ENCODE peak calls at places on chromosome 12, in six cellular contexts. Q is stomach, I is body of pancreas, Y is K562, M is H54, J is NB4. L is an unnamed sample.

GRCh38 chr12:85835417-85835809 is 796 bp downstream of the RASSF9 start:
- DNase-seq in Q (no peak), I (no peak), Y (no peak), M (no peak), J (no peak), L (no peak)

GRCh38 chr12:49086116-49086515 is 8.5 kb downstream of the DHH start:
- DNase-seq in Q (no peak), I (no peak), Y (no peak), M (no peak), J (no peak), L (no peak)

GRCh38 chr12:30100736-30101135 is 317.0 kb upstream of the TMTC1 start:
- DNase-seq in Q (no peak), I (no peak), Y (no peak), M (no peak), J (no peak), L (no peak)

GRCh38 chr12:117151195-117152031 is 38.9 kb downstream of the FBXO21 start:
- DNase-seq in Q (peak), I (peak), Y (peak), M (no peak), J (peak), L (peak)

GRCh38 chr12:103529306-103529705 is 33.5 kb upstream of the C12orf42 start:
- DNase-seq in Q (no peak), I (no peak), Y (no peak), M (no peak), J (no peak), L (no peak)

GRCh38 chr12:8996682-8997405 is 7.5 kb downstream of the KLRG1 start:
- DNase-seq in Q (no peak), I (no peak), Y (peak), M (peak), J (peak), L (no peak)

GRCh38 chr12:113000433-113000832 is 22.1 kb downstream of the OAS2 start:
- DNase-seq in Q (no peak), I (no peak), Y (no peak), M (no peak), J (no peak), L (no peak)

GRCh38 chr12:4807813-4808212 is 87.6 kb downstream of the GALNT8 start:
- DNase-seq in Q (no peak), I (no peak), Y (no peak), M (no peak), J (no peak), L (no peak)

GRCh38 chr12:25438638-25439037 is 114.4 kb downstream of the LMNTD1 start:
- DNase-seq in Q (no peak), I (no peak), Y (no peak), M (no peak), J (no peak), L (no peak)

GRCh38 chr12:72574138-72574537 is 302.0 kb downstream of the TRHDE start:
- DNase-seq in Q (no peak), I (no peak), Y (no peak), M (no peak), J (no peak), L (no peak)

GRCh38 chr12:24062642-24063245 is 113.3 kb upstream of the SOX5 start:
- DNase-seq in Q (no peak), I (no peak), Y (no peak), M (no peak), J (no peak), L (no peak)

GRCh38 chr12:47458273-47458672 is 247.6 kb downstream of the RPAP3 start:
- DNase-seq in Q (no peak), I (peak), Y (no peak), M (peak), J (no peak), L (no peak)

GRCh38 chr12:89259831-89260230 is 92.5 kb downstream of the DUSP6 start:
- DNase-seq in Q (no peak), I (no peak), Y (no peak), M (no peak), J (no peak), L (no peak)

GRCh38 chr12:59059401-59059935 is 139.2 kb upstream of the LRIG3 start:
- DNase-seq in Q (no peak), I (no peak), Y (no peak), M (no peak), J (no peak), L (no peak)
- TF ChIP-seq POLR2A in Q (no peak), I (no peak), Y (no peak), M (no peak), J (no peak), L (no peak)

GRCh38 chr12:50615534-50616296 is 110.9 kb downstream of the DIP2B start:
- DNase-seq in Q (no peak), I (no peak), Y (peak), M (no peak), J (no peak), L (no peak)

GRCh38 chr12:50613463-50613862 is 108.7 kb downstream of the DIP2B start:
- DNase-seq in Q (no peak), I (no peak), Y (no peak), M (no peak), J (no peak), L (no peak)

GRCh38 chr12:50611021-50611420 is 106.2 kb downstream of the DIP2B start:
- DNase-seq in Q (no peak), I (no peak), Y (no peak), M (no peak), J (no peak), L (no peak)

GRCh38 chr12:50612882-50613281 is 108.1 kb downstream of the DIP2B start:
- DNase-seq in Q (no peak), I (no peak), Y (no peak), M (no peak), J (no peak), L (no peak)

GRCh38 chr12:50614167-50614762 is 109.5 kb downstream of the DIP2B start:
- DNase-seq in Q (no peak), I (no peak), Y (peak), M (no peak), J (no peak), L (no peak)
- TF ChIP-seq POLR2A in Q (no peak), I (no peak), Y (no peak), M (no peak), J (no peak), L (no peak)

DNA sequence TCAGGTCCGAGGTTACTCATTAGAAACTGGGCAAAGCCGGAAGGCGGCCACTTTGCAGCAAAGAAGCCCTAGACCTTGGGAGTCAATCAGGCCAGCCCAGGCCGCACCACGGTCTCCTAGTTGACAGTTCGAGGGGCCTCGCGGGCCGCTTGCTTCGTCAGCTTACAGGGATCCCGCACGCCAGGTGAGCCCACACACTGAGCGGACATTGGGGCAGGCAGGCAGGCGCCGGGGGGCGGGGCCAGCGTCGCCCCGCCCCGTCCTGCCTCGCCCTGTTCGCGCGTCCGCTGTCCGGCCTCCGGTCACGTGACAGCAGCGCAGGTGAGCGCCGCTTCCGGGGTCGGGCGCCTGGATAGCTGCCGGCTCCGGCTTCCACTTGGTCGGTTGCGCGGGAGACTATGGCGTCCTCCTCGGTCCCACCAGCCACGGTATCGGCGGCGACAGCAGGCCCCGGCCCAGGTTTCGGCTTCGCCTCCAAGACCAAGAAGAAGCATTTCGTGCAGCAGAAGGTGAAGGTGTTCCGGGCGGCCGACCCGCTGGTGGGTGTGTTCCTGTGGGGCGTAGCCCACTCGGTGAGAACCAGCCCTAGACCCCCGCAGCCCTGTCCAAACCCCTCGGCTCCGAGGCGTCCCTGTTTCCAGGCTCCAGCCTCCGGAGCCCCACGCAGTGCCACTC is at the start of gene PIP4K2C:
- DNase-seq in Q (peak), I (peak), Y (peak), M (peak), J (peak), L (peak)
- TF ChIP-seq POLR2A in Q (peak), I (peak), Y (peak), M (no peak), J (peak), L (no peak)

GRCh38 chr12:119819322-119819721 is 57.8 kb downstream of the CIT start:
- DNase-seq in Q (no peak), I (no peak), Y (no peak), M (no peak), J (no peak), L (no peak)

GRCh38 chr12:119817944-119818343 is 59.2 kb downstream of the CIT start:
- DNase-seq in Q (no peak), I (no peak), Y (no peak), M (no peak), J (no peak), L (no peak)

GRCh38 chr12:119826661-119827435 is 50.3 kb downstream of the CIT start:
- DNase-seq in Q (no peak), I (no peak), Y (no peak), M (no peak), J (no peak), L (no peak)

GRCh38 chr12:119822046-119822445 is 55.1 kb downstream of the CIT start:
- DNase-seq in Q (no peak), I (no peak), Y (no peak), M (no peak), J (no peak), L (no peak)
- TF ChIP-seq POLR2A in Q (no peak), I (no peak), Y (no peak), M (no peak), J (no peak), L (no peak)

DNA sequence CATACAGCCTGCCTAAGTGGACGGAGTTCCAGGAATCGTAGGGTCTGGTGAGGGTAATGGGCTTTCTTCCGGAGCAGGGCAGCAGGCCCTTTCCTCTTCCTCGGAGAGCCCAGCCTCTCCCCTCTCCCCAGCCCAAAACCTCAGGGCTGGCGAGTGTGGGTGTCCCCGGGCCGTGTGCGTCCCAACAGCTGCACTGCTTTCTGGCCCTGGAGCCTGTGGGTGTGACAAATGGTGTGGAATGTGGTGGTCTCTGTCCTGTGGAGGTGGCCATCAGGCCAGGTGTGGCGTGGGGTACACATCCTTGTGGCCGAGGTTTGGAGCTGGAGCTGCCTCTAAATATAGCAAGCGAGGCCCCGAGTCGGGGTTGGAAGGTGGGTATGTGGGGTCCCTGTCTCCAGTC is 8.5 kb downstream of the ORAI1 start:
- DNase-seq in Q (no peak), I (no peak), Y (no peak), M (no peak), J (no peak), L (no peak)
- TF ChIP-seq POLR2A in Q (no peak), I (no peak), Y (no peak), M (no peak), J (no peak), L (no peak)

GRCh38 chr12:12560587-12561304 is 1.9 kb downstream of the DUSP16 start:
- DNase-seq in Q (peak), I (peak), Y (peak), M (peak), J (peak), L (peak)

GRCh38 chr12:12562585-12563245 is at the start of gene DUSP16:
- DNase-seq in Q (peak), I (peak), Y (peak), M (peak), J (peak), L (peak)

GRCh38 chr12:12559699-12560296 is 2.9 kb downstream of the DUSP16 start:
- DNase-seq in Q (no peak), I (no peak), Y (no peak), M (no peak), J (no peak), L (no peak)

GRCh38 chr12:12562016-12562483 is 613 bp downstream of the DUSP16 start:
- DNase-seq in Q (no peak), I (peak), Y (peak), M (no peak), J (peak), L (peak)

DNA sequence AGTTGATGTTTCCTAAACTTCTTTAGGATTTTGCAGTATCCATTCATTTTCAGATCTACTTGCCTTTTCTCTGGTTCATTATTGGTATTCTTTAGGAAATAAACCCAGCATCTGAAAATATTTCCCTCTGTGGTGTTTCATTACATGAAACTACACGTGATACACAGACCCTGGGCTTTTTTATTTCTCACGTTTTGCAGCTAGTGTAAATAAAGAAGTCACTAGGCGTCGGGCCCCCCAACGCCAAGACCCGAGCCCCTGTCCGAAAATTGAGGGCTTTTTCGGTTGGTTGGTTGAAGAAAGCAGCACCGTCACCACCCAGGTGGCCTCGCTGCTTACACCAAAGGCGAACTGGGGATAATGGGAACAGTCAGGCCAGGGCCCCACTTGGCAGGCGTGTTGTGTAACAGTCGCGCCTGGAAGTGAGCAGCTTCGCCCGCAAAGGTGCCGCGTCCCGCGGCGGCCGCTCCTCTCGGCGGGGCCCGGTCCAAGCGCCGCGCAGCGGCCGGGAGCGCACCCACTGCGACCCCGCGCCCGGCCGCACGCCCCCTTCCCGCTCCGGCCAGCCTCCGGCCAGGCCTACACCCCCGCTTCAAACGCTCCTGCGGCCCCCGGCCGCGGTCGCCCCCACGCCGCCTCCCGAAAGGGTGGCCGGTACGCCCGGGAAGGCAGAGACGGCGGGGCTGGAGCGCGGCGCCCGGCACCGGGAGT is 1.2 kb downstream of the DUSP16 start:
- DNase-seq in Q (peak), I (peak), Y (peak), M (peak), J (peak), L (peak)
- TF ChIP-seq POLR2A in Q (no peak), I (peak), Y (peak), M (peak), J (no peak), L (peak)

GRCh38 chr12:70241845-70242244 is 1.4 kb upstream of the CNOT2 start:
- DNase-seq in Q (no peak), I (no peak), Y (no peak), M (no peak), J (peak), L (no peak)

GRCh38 chr12:70245458-70245857 is 2.2 kb downstream of the CNOT2 start:
- DNase-seq in Q (no peak), I (no peak), Y (no peak), M (no peak), J (no peak), L (no peak)

GRCh38 chr12:70240677-70241076 is 2.6 kb upstream of the CNOT2 start:
- DNase-seq in Q (no peak), I (no peak), Y (no peak), M (no peak), J (peak), L (no peak)

GRCh38 chr12:70243510-70244331 is 488 bp downstream of the CNOT2 start:
- DNase-seq in Q (peak), I (peak), Y (peak), M (peak), J (peak), L (peak)

GRCh38 chr12:70242695-70243509 is at the start of gene CNOT2:
- DNase-seq in Q (peak), I (peak), Y (peak), M (peak), J (peak), L (peak)
- TF ChIP-seq POLR2A in Q (no peak), I (peak), Y (peak), M (peak), J (peak), L (peak)

DNA sequence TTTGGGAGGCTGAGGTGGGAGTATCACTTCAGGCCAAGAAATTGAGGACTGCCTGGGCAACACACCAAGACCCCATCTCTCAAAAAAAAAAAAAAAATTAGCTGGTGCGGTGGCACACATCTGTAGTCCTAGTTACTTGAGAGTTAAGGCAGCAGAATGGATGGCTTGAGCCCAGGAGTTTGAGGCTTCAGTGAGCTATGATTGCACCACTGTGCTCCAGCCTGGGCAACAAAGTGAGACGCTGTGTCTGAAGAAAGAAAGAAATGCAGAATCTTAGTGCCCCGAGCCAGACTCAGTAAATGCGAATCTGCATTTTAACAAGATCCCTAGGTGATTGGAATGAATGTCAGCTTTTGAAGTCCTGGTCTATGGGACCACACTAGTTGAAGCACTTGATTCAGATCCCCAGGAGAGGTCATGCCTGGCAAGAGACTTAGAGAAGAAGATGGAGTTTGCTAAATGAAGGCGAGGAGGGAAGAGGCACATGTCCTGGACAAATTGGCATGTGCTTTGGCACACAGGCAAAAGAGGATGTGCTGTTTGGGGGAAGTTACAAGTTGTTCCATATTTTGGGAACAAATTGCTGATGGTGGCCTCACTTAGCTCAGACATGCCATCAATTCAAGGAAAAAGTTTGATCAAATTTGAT is 56.6 kb downstream of the DRAM1 start:
- DNase-seq in Q (no peak), I (no peak), Y (no peak), M (no peak), J (no peak), L (peak)
- TF ChIP-seq POLR2A in Q (no peak), I (no peak), Y (no peak), M (no peak), J (no peak), L (no peak)

GRCh38 chr12:52025301-52026172 is 18.8 kb downstream of the TAMALIN start:
- DNase-seq in Q (peak), I (peak), Y (peak), M (peak), J (peak), L (peak)
- TF ChIP-seq POLR2A in Q (no peak), I (no peak), Y (no peak), M (no peak), J (no peak), L (peak)

L was measured in gastrocnemius medialis.